ENCODE peak calls at places on chromosomes 1 and 21, in seven cellular contexts. One of them, this sample, is unnamed.

GRCh38 chr21:29288239-29288638 is 10.5 kb upstream of the BACH1 start:
- DNase-seq in uterus: no peak
- DNase-seq in WTC11: no peak
- DNase-seq in NCI-H1436 treated with DMSO at 0.1 percent for 48 hours: no peak
- DNase-seq in T-helper 9 cell: no peak
- DNase-seq in GM13976: no peak
- DNase-seq in neural crest cell: no peak
- DNase-seq in this sample: no peak

GRCh38 chr1:108557311-108557710 is 2.6 kb upstream of the EEIG2 start:
- DNase-seq in uterus: no peak
- DNase-seq in WTC11: no peak
- DNase-seq in NCI-H1436 treated with DMSO at 0.1 percent for 48 hours: no peak
- DNase-seq in T-helper 9 cell: no peak
- DNase-seq in GM13976: no peak
- DNase-seq in neural crest cell: no peak
- DNase-seq in this sample: peak

GRCh38 chr1:159921700-159922498 is 3.4 kb downstream of the TAGLN2 start:
- DNase-seq in uterus: peak
- DNase-seq in WTC11: no peak
- DNase-seq in NCI-H1436 treated with DMSO at 0.1 percent for 48 hours: no peak
- DNase-seq in T-helper 9 cell: no peak
- DNase-seq in GM13976: no peak
- DNase-seq in neural crest cell: no peak
- DNase-seq in this sample: peak

GRCh38 chr1:64194168-64195088 is 9.0 kb upstream of the UBE2U start:
- DNase-seq in uterus: no peak
- DNase-seq in WTC11: no peak
- DNase-seq in NCI-H1436 treated with DMSO at 0.1 percent for 48 hours: no peak
- DNase-seq in T-helper 9 cell: no peak
- DNase-seq in GM13976: no peak
- DNase-seq in neural crest cell: no peak
- DNase-seq in this sample: no peak

GRCh38 chr1:24923485-24924113 is 6.5 kb downstream of the RUNX3 start:
- DNase-seq in uterus: no peak
- DNase-seq in WTC11: no peak
- DNase-seq in NCI-H1436 treated with DMSO at 0.1 percent for 48 hours: no peak
- DNase-seq in T-helper 9 cell: no peak
- DNase-seq in GM13976: peak
- DNase-seq in neural crest cell: no peak
- DNase-seq in this sample: peak

GRCh38 chr1:89259283-89259971 is 13.2 kb downstream of the GBP5 start:
- DNase-seq in uterus: no peak
- DNase-seq in WTC11: no peak
- DNase-seq in NCI-H1436 treated with DMSO at 0.1 percent for 48 hours: no peak
- DNase-seq in T-helper 9 cell: no peak
- DNase-seq in GM13976: no peak
- DNase-seq in neural crest cell: no peak
- DNase-seq in this sample: no peak

GRCh38 chr1:31815307-31815645 is 546 bp downstream of the SPOCD1 start:
- DNase-seq in uterus: no peak
- DNase-seq in WTC11: no peak
- DNase-seq in NCI-H1436 treated with DMSO at 0.1 percent for 48 hours: no peak
- DNase-seq in T-helper 9 cell: no peak
- DNase-seq in GM13976: no peak
- DNase-seq in neural crest cell: no peak
- DNase-seq in this sample: no peak

GRCh38 chr1:59232209-59232608 is 64.7 kb upstream of the FGGY start:
- DNase-seq in uterus: no peak
- DNase-seq in WTC11: no peak
- DNase-seq in NCI-H1436 treated with DMSO at 0.1 percent for 48 hours: no peak
- DNase-seq in T-helper 9 cell: no peak
- DNase-seq in GM13976: no peak
- DNase-seq in neural crest cell: no peak
- DNase-seq in this sample: no peak

GRCh38 chr21:45440736-45441350 is 35.9 kb downstream of the COL18A1 start:
- DNase-seq in uterus: no peak
- DNase-seq in WTC11: no peak
- DNase-seq in NCI-H1436 treated with DMSO at 0.1 percent for 48 hours: no peak
- DNase-seq in T-helper 9 cell: no peak
- DNase-seq in GM13976: no peak
- DNase-seq in neural crest cell: no peak
- DNase-seq in this sample: no peak

GRCh38 chr1:7454052-7454815 is 316.9 kb upstream of the VAMP3 start:
- DNase-seq in uterus: no peak
- DNase-seq in WTC11: peak
- DNase-seq in NCI-H1436 treated with DMSO at 0.1 percent for 48 hours: no peak
- DNase-seq in T-helper 9 cell: no peak
- DNase-seq in GM13976: no peak
- DNase-seq in neural crest cell: peak
- DNase-seq in this sample: peak

GRCh38 chr1:42765832-42766722 is 751 bp downstream of the P3H1 start:
- DNase-seq in uterus: peak
- DNase-seq in WTC11: peak
- DNase-seq in NCI-H1436 treated with DMSO at 0.1 percent for 48 hours: no peak
- DNase-seq in T-helper 9 cell: no peak
- DNase-seq in GM13976: peak
- DNase-seq in neural crest cell: peak
- DNase-seq in this sample: peak

GRCh38 chr1:228765543-228765942 is 30.3 kb downstream of the RHOU start:
- DNase-seq in uterus: no peak
- DNase-seq in WTC11: no peak
- DNase-seq in NCI-H1436 treated with DMSO at 0.1 percent for 48 hours: no peak
- DNase-seq in T-helper 9 cell: peak
- DNase-seq in GM13976: no peak
- DNase-seq in neural crest cell: no peak
- DNase-seq in this sample: peak

GRCh38 chr1:244087611-244088010 is 36.5 kb downstream of the ZBTB18 start:
- DNase-seq in uterus: no peak
- DNase-seq in WTC11: no peak
- DNase-seq in NCI-H1436 treated with DMSO at 0.1 percent for 48 hours: no peak
- DNase-seq in T-helper 9 cell: no peak
- DNase-seq in GM13976: no peak
- DNase-seq in neural crest cell: no peak
- DNase-seq in this sample: no peak

GRCh38 chr1:116941670-116942069 is 32.0 kb downstream of the PTGFRN start:
- DNase-seq in uterus: no peak
- DNase-seq in WTC11: no peak
- DNase-seq in NCI-H1436 treated with DMSO at 0.1 percent for 48 hours: no peak
- DNase-seq in T-helper 9 cell: no peak
- DNase-seq in GM13976: no peak
- DNase-seq in neural crest cell: no peak
- DNase-seq in this sample: no peak

GRCh38 chr1:167673285-167673684 is 43.3 kb downstream of the RCSD1 start:
- DNase-seq in uterus: no peak
- DNase-seq in WTC11: no peak
- DNase-seq in NCI-H1436 treated with DMSO at 0.1 percent for 48 hours: no peak
- DNase-seq in T-helper 9 cell: no peak
- DNase-seq in GM13976: no peak
- DNase-seq in neural crest cell: no peak
- DNase-seq in this sample: no peak

GRCh38 chr1:241976264-241976663 is 18.7 kb downstream of the BECN2 start:
- DNase-seq in uterus: no peak
- DNase-seq in WTC11: no peak
- DNase-seq in NCI-H1436 treated with DMSO at 0.1 percent for 48 hours: no peak
- DNase-seq in T-helper 9 cell: no peak
- DNase-seq in GM13976: no peak
- DNase-seq in neural crest cell: no peak
- DNase-seq in this sample: no peak

GRCh38 chr1:93749894-93750301 is 68.3 kb upstream of the BCAR3 start:
- DNase-seq in uterus: no peak
- DNase-seq in WTC11: peak
- DNase-seq in NCI-H1436 treated with DMSO at 0.1 percent for 48 hours: no peak
- DNase-seq in T-helper 9 cell: no peak
- DNase-seq in GM13976: peak
- DNase-seq in neural crest cell: no peak
- DNase-seq in this sample: peak

GRCh38 chr1:39609618-39610331 is 29.7 kb downstream of the HEYL start:
- DNase-seq in uterus: peak
- DNase-seq in WTC11: peak
- DNase-seq in NCI-H1436 treated with DMSO at 0.1 percent for 48 hours: no peak
- DNase-seq in T-helper 9 cell: peak
- DNase-seq in GM13976: peak
- DNase-seq in neural crest cell: peak
- DNase-seq in this sample: peak

GRCh38 chr21:42857216-42857615 is 22.1 kb downstream of the WDR4 start:
- DNase-seq in uterus: no peak
- DNase-seq in WTC11: no peak
- DNase-seq in NCI-H1436 treated with DMSO at 0.1 percent for 48 hours: no peak
- DNase-seq in T-helper 9 cell: no peak
- DNase-seq in GM13976: no peak
- DNase-seq in neural crest cell: no peak
- DNase-seq in this sample: no peak

GRCh38 chr1:230982698-230983097 is 3.8 kb downstream of the ARV1 start:
- DNase-seq in uterus: no peak
- DNase-seq in WTC11: no peak
- DNase-seq in NCI-H1436 treated with DMSO at 0.1 percent for 48 hours: no peak
- DNase-seq in T-helper 9 cell: no peak
- DNase-seq in GM13976: no peak
- DNase-seq in neural crest cell: no peak
- DNase-seq in this sample: no peak

GRCh38 chr1:236608930-236609726 is 4.8 kb upstream of the HEATR1 start:
- DNase-seq in uterus: peak
- DNase-seq in WTC11: peak
- DNase-seq in NCI-H1436 treated with DMSO at 0.1 percent for 48 hours: no peak
- DNase-seq in T-helper 9 cell: no peak
- DNase-seq in GM13976: peak
- DNase-seq in neural crest cell: peak
- DNase-seq in this sample: peak

GRCh38 chr21:38798481-38798882 is 7.2 kb upstream of the ETS2 start:
- DNase-seq in uterus: no peak
- DNase-seq in WTC11: peak
- DNase-seq in NCI-H1436 treated with DMSO at 0.1 percent for 48 hours: no peak
- DNase-seq in T-helper 9 cell: no peak
- DNase-seq in GM13976: no peak
- DNase-seq in neural crest cell: no peak
- DNase-seq in this sample: peak

GRCh38 chr1:16984717-16985116 is 4.3 kb upstream of the MFAP2 start:
- DNase-seq in uterus: peak
- DNase-seq in WTC11: no peak
- DNase-seq in NCI-H1436 treated with DMSO at 0.1 percent for 48 hours: no peak
- DNase-seq in T-helper 9 cell: no peak
- DNase-seq in GM13976: no peak
- DNase-seq in neural crest cell: no peak
- DNase-seq in this sample: no peak

This sample was measured in GM12865.